ENCODE peak calls at places on chromosomes 6 and 20, in four cellular contexts. One of them, this sample, is unnamed.

GRCh38 chr6:18349350-18349749 is 37.8 kb upstream of the RNF144B start:
- DNase-seq in choroid plexus epithelial cell: no peak
- DNase-seq in AG04450: no peak
- DNase-seq in brain microvascular endothelial cell: no peak
- DNase-seq in this sample: no peak

GRCh38 chr6:128515550-128516513 is 4.6 kb downstream of the PTPRK start:
- DNase-seq in AG04450: no peak
- DNase-seq in choroid plexus epithelial cell: peak; percentile 67
- DNase-seq in brain microvascular endothelial cell: no peak
- DNase-seq in this sample: no peak

GRCh38 chr6:135048915-135049314 is 5.7 kb downstream of the HBS1L start:
- DNase-seq in brain microvascular endothelial cell: no peak
- DNase-seq in AG04450: no peak
- DNase-seq in choroid plexus epithelial cell: no peak
- DNase-seq in this sample: no peak

GRCh38 chr20:57856658-57857057 is 146.8 kb upstream of the PMEPA1 start:
- DNase-seq in choroid plexus epithelial cell: no peak
- DNase-seq in AG04450: no peak
- DNase-seq in brain microvascular endothelial cell: no peak
- DNase-seq in this sample: no peak

GRCh38 chr6:165573671-165574070 is 89.4 kb downstream of the PDE10A start:
- DNase-seq in AG04450: no peak
- DNase-seq in choroid plexus epithelial cell: peak; percentile 97
- DNase-seq in brain microvascular endothelial cell: peak; percentile 95
- DNase-seq in this sample: no peak

GRCh38 chr6:143328885-143329284 is 121.6 kb downstream of the ADAT2 start:
- DNase-seq in AG04450: no peak
- DNase-seq in brain microvascular endothelial cell: no peak
- DNase-seq in choroid plexus epithelial cell: peak; percentile 6
- DNase-seq in this sample: no peak

GRCh38 chr20:444117-444516 is 18.2 kb downstream of the TBC1D20 start:
- DNase-seq in brain microvascular endothelial cell: no peak
- DNase-seq in choroid plexus epithelial cell: peak; percentile 49
- DNase-seq in AG04450: no peak
- DNase-seq in this sample: no peak

GRCh38 chr6:136114661-136115060 is 135.4 kb downstream of the MTFR2 start:
- DNase-seq in choroid plexus epithelial cell: no peak
- DNase-seq in brain microvascular endothelial cell: no peak
- DNase-seq in AG04450: no peak
- DNase-seq in this sample: no peak

GRCh38 chr6:49856282-49856681 is 10.1 kb downstream of the CRISP1 start:
- DNase-seq in AG04450: no peak
- DNase-seq in brain microvascular endothelial cell: no peak
- DNase-seq in choroid plexus epithelial cell: no peak
- DNase-seq in this sample: no peak

GRCh38 chr20:36591281-36591680 is 14.3 kb upstream of the RAB5IF start:
- DNase-seq in brain microvascular endothelial cell: no peak
- DNase-seq in AG04450: no peak
- DNase-seq in choroid plexus epithelial cell: no peak
- DNase-seq in this sample: no peak

GRCh38 chr6:41767112-41767946 is 12.4 kb downstream of the FRS3 start:
- DNase-seq in choroid plexus epithelial cell: peak; percentile 70
- DNase-seq in brain microvascular endothelial cell: peak; percentile 59
- DNase-seq in AG04450: peak; percentile 55
- DNase-seq in this sample: no peak

GRCh38 chr6:69789573-69789972 is 7.2 kb downstream of the LMBRD1 start:
- DNase-seq in brain microvascular endothelial cell: no peak
- DNase-seq in AG04450: no peak
- DNase-seq in choroid plexus epithelial cell: no peak
- DNase-seq in this sample: no peak

GRCh38 chr20:64131406-64131805 is 24.0 kb upstream of the NPBWR2 start:
- DNase-seq in AG04450: no peak
- DNase-seq in choroid plexus epithelial cell: peak; percentile 24
- DNase-seq in brain microvascular endothelial cell: no peak
- DNase-seq in this sample: no peak

GRCh38 chr6:150336299-150336698 is 32.5 kb upstream of the IYD start:
- DNase-seq in brain microvascular endothelial cell: peak; percentile 17
- DNase-seq in choroid plexus epithelial cell: peak; percentile 20
- DNase-seq in AG04450: no peak
- DNase-seq in this sample: no peak

GRCh38 chr6:13453771-13454251 is 33.6 kb downstream of the GFOD1 start:
- DNase-seq in brain microvascular endothelial cell: peak; percentile 23
- DNase-seq in choroid plexus epithelial cell: no peak
- DNase-seq in AG04450: no peak
- DNase-seq in this sample: no peak

GRCh38 chr20:62929051-62929538 is 2.8 kb upstream of the DIDO1 start:
- DNase-seq in AG04450: no peak
- DNase-seq in choroid plexus epithelial cell: peak; percentile 71
- DNase-seq in brain microvascular endothelial cell: peak; percentile 33
- DNase-seq in this sample: no peak

GRCh38 chr20:60921021-60921622 is 330.9 kb upstream of the CDH4 start:
- DNase-seq in AG04450: no peak
- DNase-seq in brain microvascular endothelial cell: no peak
- DNase-seq in choroid plexus epithelial cell: peak; percentile 18
- DNase-seq in this sample: no peak

GRCh38 chr6:109718991-109719390 is 27.9 kb downstream of the FIG4 start:
- DNase-seq in AG04450: no peak
- DNase-seq in choroid plexus epithelial cell: peak; percentile 27
- DNase-seq in brain microvascular endothelial cell: peak; percentile 47
- DNase-seq in this sample: no peak

GRCh38 chr6:126427713-126428112 is 87.8 kb downstream of the CENPW start:
- DNase-seq in choroid plexus epithelial cell: no peak
- DNase-seq in brain microvascular endothelial cell: no peak
- DNase-seq in AG04450: no peak
- DNase-seq in this sample: no peak

GRCh38 chr6:126419901-126420300 is 80.0 kb downstream of the CENPW start:
- DNase-seq in choroid plexus epithelial cell: no peak
- DNase-seq in AG04450: no peak
- DNase-seq in brain microvascular endothelial cell: no peak
- DNase-seq in this sample: no peak

DNA sequence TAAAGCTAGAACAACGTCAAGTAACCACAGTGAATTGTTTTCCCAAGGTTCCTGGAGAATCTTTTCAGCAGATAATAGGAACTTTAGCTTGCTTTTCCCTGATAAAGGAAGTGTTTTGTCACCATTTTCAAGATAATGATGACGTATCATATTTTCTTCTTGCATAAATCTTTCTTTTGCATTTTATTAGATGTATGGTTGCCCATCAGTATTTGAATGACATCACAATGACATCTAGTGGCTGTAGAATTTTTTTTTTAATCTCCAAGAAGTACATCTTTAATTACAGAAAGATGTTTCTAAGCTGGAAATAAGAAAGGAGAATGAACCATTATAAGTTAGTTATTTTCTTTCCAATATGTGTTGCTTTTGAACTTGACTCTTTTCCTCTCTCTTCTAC is 83.0 kb downstream of the CENPW start:
- DNase-seq in AG04450: no peak
- DNase-seq in choroid plexus epithelial cell: no peak
- DNase-seq in brain microvascular endothelial cell: no peak
- DNase-seq in this sample: no peak
- TF ChIP-seq CTCF in AG04450: no peak
- TF ChIP-seq CTCF in choroid plexus epithelial cell: no peak
- TF ChIP-seq CTCF in brain microvascular endothelial cell: no peak
- TF ChIP-seq CTCF in this sample: no peak

DNA sequence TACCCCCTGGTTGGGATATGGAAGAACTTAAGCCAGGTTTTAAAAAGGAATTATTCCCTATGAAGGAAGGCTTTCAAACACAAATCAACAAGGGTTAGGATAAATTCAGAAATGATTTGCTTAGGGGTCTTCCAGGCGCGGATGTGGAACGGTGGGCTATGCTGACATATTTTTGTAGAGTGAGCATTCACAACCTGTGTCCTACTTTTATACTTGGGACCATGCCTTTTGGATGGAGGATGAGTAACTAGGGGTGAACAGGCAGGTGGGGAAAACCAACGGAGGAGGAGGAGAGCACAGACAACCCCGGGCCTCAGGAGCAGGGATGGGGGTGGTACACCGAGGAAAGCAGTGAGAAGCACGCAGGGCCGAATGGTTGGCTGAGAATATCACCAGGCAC is 5.9 kb downstream of the MYLK4 start:
- DNase-seq in choroid plexus epithelial cell: no peak
- DNase-seq in AG04450: no peak
- DNase-seq in brain microvascular endothelial cell: no peak
- DNase-seq in this sample: no peak
- TF ChIP-seq CTCF in choroid plexus epithelial cell: no peak
- TF ChIP-seq CTCF in AG04450: no peak
- TF ChIP-seq CTCF in brain microvascular endothelial cell: no peak
- TF ChIP-seq CTCF in this sample: no peak

DNA sequence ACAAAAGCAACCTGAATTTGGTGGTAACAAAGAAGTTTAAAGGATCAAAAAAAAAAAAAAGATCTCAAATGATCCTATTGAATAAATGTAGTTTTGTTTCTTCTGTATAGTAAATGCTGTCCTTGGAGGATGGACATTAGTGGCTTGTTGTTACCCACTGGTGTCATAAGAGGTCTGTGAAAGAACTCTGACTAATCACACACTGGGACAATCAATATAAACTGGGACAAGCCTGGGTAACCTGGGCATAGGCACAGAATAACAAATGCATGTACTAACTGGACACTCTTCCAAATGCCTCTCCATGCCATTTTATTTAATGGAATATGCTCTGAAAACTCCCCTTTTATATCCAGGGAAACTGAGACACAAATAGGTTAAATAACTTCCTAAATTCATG is 241.4 kb downstream of the DOK5 start:
- DNase-seq in choroid plexus epithelial cell: no peak
- DNase-seq in brain microvascular endothelial cell: no peak
- DNase-seq in AG04450: no peak
- DNase-seq in this sample: no peak
- TF ChIP-seq CTCF in choroid plexus epithelial cell: no peak
- TF ChIP-seq CTCF in brain microvascular endothelial cell: no peak
- TF ChIP-seq CTCF in AG04450: no peak
- TF ChIP-seq CTCF in this sample: no peak

GRCh38 chr6:31768717-31769257 is 6.3 kb downstream of the SAPCD1 start:
- DNase-seq in AG04450: no peak
- DNase-seq in choroid plexus epithelial cell: no peak
- DNase-seq in brain microvascular endothelial cell: no peak
- DNase-seq in this sample: no peak

GRCh38 chr6:31767096-31767645 is 4.7 kb downstream of the SAPCD1 start:
- DNase-seq in brain microvascular endothelial cell: no peak
- DNase-seq in choroid plexus epithelial cell: no peak
- DNase-seq in AG04450: no peak
- DNase-seq in this sample: no peak

GRCh38 chr6:31770860-31771259 is 6.3 kb downstream of the VWA7 start:
- DNase-seq in brain microvascular endothelial cell: no peak
- DNase-seq in AG04450: no peak
- DNase-seq in choroid plexus epithelial cell: no peak
- DNase-seq in this sample: no peak

GRCh38 chr6:31771992-31772358 is 5.2 kb downstream of the VWA7 start:
- DNase-seq in AG04450: no peak
- DNase-seq in choroid plexus epithelial cell: no peak
- DNase-seq in brain microvascular endothelial cell: no peak
- DNase-seq in this sample: no peak

DNA sequence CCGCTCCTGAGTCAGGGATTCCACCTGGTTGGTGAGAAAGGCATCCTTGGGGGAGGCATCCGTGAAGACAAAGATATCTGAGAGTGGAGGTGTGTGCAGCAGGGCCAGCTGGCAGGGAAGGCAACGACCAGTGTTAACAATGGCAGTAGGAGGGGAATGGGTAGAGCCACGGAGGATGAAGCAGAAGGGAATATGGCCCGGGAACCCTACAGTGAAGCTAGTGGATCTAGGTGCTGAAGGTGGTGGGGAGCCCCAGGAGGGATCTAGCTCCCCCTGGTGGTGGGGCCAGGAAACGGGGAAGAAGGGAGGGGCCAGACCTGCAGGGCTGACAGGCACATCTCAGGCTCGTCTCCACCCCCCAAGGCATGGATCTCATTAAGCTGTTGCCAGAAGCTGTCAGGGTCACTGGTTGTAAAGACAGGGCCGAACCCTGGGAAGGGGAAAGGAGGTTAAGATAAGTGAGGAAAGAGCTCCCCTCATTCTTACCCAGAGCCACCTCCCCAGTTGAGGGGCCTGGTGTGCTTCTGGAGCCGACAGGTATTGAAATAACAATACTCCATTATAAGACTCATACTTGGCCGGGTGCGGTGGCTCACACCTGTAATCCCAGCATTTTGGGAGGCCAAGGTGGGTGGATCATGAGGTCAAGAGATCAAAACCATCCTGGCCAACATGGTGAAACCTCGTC is 7.3 kb downstream of the VWA7 start:
- DNase-seq in brain microvascular endothelial cell: peak; percentile 55
- DNase-seq in AG04450: no peak
- DNase-seq in choroid plexus epithelial cell: peak; percentile 68
- DNase-seq in this sample: no peak
- TF ChIP-seq CTCF in brain microvascular endothelial cell: peak; percentile 88
- TF ChIP-seq CTCF in AG04450: peak; percentile 69
- TF ChIP-seq CTCF in choroid plexus epithelial cell: peak; percentile 88
- TF ChIP-seq CTCF in this sample: peak; percentile 86

DNA sequence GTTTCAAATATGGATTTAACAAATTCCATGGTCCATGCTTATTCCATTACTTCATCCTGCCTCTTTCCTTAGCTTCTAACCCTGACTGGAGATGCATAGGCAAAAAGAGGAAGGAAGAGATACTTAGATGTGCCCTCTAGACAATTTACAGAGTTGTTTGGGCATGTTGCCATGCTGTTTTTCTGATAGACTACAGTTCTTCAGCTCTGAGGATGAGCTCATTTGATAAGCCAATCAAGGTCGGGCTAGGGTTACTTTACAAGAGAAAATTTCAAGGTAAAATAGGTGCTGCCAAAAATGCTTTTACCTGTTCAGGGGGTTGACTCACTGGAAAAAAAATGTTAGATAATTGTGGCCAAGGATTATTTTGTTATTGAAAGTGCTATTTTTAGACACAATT is 5.9 kb downstream of the HCRTR2 start:
- DNase-seq in choroid plexus epithelial cell: no peak
- DNase-seq in AG04450: no peak
- DNase-seq in brain microvascular endothelial cell: no peak
- DNase-seq in this sample: no peak
- TF ChIP-seq CTCF in choroid plexus epithelial cell: no peak
- TF ChIP-seq CTCF in AG04450: no peak
- TF ChIP-seq CTCF in brain microvascular endothelial cell: no peak
- TF ChIP-seq CTCF in this sample: no peak

GRCh38 chr6:63783096-63783495 is 147.5 kb downstream of the PHF3 start:
- DNase-seq in brain microvascular endothelial cell: no peak
- DNase-seq in choroid plexus epithelial cell: no peak
- DNase-seq in AG04450: no peak
- DNase-seq in this sample: no peak

GRCh38 chr6:63787021-63787420 is 151.4 kb downstream of the PHF3 start:
- DNase-seq in brain microvascular endothelial cell: no peak
- DNase-seq in AG04450: no peak
- DNase-seq in choroid plexus epithelial cell: peak; percentile 22
- DNase-seq in this sample: no peak

GRCh38 chr6:63788569-63788968 is 153.0 kb downstream of the PHF3 start:
- DNase-seq in choroid plexus epithelial cell: no peak
- DNase-seq in AG04450: no peak
- DNase-seq in brain microvascular endothelial cell: no peak
- DNase-seq in this sample: no peak

GRCh38 chr6:63789699-63790098 is 154.1 kb downstream of the PHF3 start:
- DNase-seq in AG04450: no peak
- DNase-seq in brain microvascular endothelial cell: no peak
- DNase-seq in choroid plexus epithelial cell: no peak
- DNase-seq in this sample: no peak

DNA sequence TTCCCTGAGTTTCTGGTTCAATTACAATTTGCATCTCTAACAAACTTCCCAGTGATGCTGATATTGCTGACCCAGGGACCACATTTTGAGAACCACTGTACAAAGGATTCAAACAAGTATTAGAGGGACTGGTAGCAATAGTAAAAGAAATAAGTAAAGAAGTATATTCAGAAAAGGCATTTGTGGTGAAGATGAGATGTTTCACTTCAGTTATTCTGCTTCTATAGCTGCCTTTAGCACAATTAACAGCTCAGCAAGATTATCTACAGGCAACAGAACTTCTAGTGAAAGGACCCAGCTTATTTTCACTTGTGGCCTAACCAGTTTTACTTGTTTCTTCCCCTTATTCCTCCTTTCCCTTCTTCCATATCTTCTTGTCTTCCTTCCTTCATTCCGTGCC is 149.4 kb downstream of the PHF3 start:
- DNase-seq in AG04450: no peak
- DNase-seq in brain microvascular endothelial cell: no peak
- DNase-seq in choroid plexus epithelial cell: no peak
- DNase-seq in this sample: no peak
- TF ChIP-seq CTCF in AG04450: no peak
- TF ChIP-seq CTCF in brain microvascular endothelial cell: no peak
- TF ChIP-seq CTCF in choroid plexus epithelial cell: no peak
- TF ChIP-seq CTCF in this sample: no peak